ENCODE peak calls at places on chromosomes 3 and 15, in four cellular contexts. One of them, this sample, is unnamed.
A peak's percentile ranks its signal among the peaks of the same experiment; 100 is the strongest.

GRCh38 chr3:25455316-25456232 is 27.5 kb downstream of the RARB start:
- DNase-seq in GF-D8: no peak
- DNase-seq in activated T-cell treated with anti-CD3 and anti-CD28 coated beads, Interleukin-2, amount 50 U/mL, for 72 hours: no peak
- DNase-seq in Karpas-422: no peak
- DNase-seq in this sample: no peak

GRCh38 chr15:74208901-74209559 is 6.4 kb upstream of the STRA6 start:
- DNase-seq in GF-D8: no peak
- DNase-seq in activated T-cell treated with anti-CD3 and anti-CD28 coated beads, Interleukin-2, amount 50 U/mL, for 72 hours: no peak
- DNase-seq in Karpas-422: no peak
- DNase-seq in this sample: peak; percentile 84

GRCh38 chr15:71011503-71012155 is 103.6 kb upstream of the THSD4 start:
- DNase-seq in GF-D8: no peak
- DNase-seq in activated T-cell treated with anti-CD3 and anti-CD28 coated beads, Interleukin-2, amount 50 U/mL, for 72 hours: no peak
- DNase-seq in Karpas-422: peak; percentile 58
- DNase-seq in this sample: peak; percentile 61

GRCh38 chr3:171309906-171310359 is 150.3 kb downstream of the TNIK start:
- DNase-seq in GF-D8: no peak
- DNase-seq in activated T-cell treated with anti-CD3 and anti-CD28 coated beads, Interleukin-2, amount 50 U/mL, for 72 hours: no peak
- DNase-seq in Karpas-422: no peak
- DNase-seq in this sample: no peak

GRCh38 chr15:69342460-69343076 is 43.9 kb downstream of the PAQR5 start:
- DNase-seq in GF-D8: no peak
- DNase-seq in activated T-cell treated with anti-CD3 and anti-CD28 coated beads, Interleukin-2, amount 50 U/mL, for 72 hours: no peak
- DNase-seq in Karpas-422: no peak
- DNase-seq in this sample: peak; percentile 83

GRCh38 chr3:69058180-69058946 is 6.2 kb upstream of the TMF1 start:
- DNase-seq in GF-D8: peak; percentile 69
- DNase-seq in activated T-cell treated with anti-CD3 and anti-CD28 coated beads, Interleukin-2, amount 50 U/mL, for 72 hours: no peak
- DNase-seq in Karpas-422: peak; percentile 56
- DNase-seq in this sample: no peak

GRCh38 chr3:32443471-32443870 is 51.8 kb downstream of the CMTM7 start:
- DNase-seq in GF-D8: no peak
- DNase-seq in activated T-cell treated with anti-CD3 and anti-CD28 coated beads, Interleukin-2, amount 50 U/mL, for 72 hours: no peak
- DNase-seq in Karpas-422: no peak
- DNase-seq in this sample: no peak

GRCh38 chr3:140377644-140378043 is 300.2 kb upstream of the TRIM42 start:
- DNase-seq in GF-D8: no peak
- DNase-seq in activated T-cell treated with anti-CD3 and anti-CD28 coated beads, Interleukin-2, amount 50 U/mL, for 72 hours: no peak
- DNase-seq in Karpas-422: no peak
- DNase-seq in this sample: no peak

GRCh38 chr3:178778579-178778978 is 242.3 kb downstream of the KCNMB2 start:
- DNase-seq in GF-D8: no peak
- DNase-seq in activated T-cell treated with anti-CD3 and anti-CD28 coated beads, Interleukin-2, amount 50 U/mL, for 72 hours: no peak
- DNase-seq in Karpas-422: no peak
- DNase-seq in this sample: no peak

GRCh38 chr3:217948-218347 is 21.4 kb downstream of the CHL1 start:
- DNase-seq in GF-D8: no peak
- DNase-seq in activated T-cell treated with anti-CD3 and anti-CD28 coated beads, Interleukin-2, amount 50 U/mL, for 72 hours: no peak
- DNase-seq in Karpas-422: no peak
- DNase-seq in this sample: no peak

GRCh38 chr15:60582370-60583036 is 103.6 kb upstream of the ICE2 start:
- DNase-seq in GF-D8: no peak
- DNase-seq in activated T-cell treated with anti-CD3 and anti-CD28 coated beads, Interleukin-2, amount 50 U/mL, for 72 hours: peak; percentile 70
- DNase-seq in Karpas-422: no peak
- DNase-seq in this sample: no peak

GRCh38 chr3:48119495-48120193 is 68.6 kb downstream of the CDC25A start:
- DNase-seq in GF-D8: no peak
- DNase-seq in activated T-cell treated with anti-CD3 and anti-CD28 coated beads, Interleukin-2, amount 50 U/mL, for 72 hours: no peak
- DNase-seq in Karpas-422: no peak
- DNase-seq in this sample: no peak

GRCh38 chr15:31263751-31264533 is 62.7 kb upstream of the KLF13 start:
- DNase-seq in GF-D8: peak; percentile 71
- DNase-seq in activated T-cell treated with anti-CD3 and anti-CD28 coated beads, Interleukin-2, amount 50 U/mL, for 72 hours: peak; percentile 82
- DNase-seq in Karpas-422: peak; percentile 95
- DNase-seq in this sample: no peak

GRCh38 chr3:177419904-177420601 is 222.8 kb upstream of the TBL1XR1 start:
- DNase-seq in GF-D8: no peak
- DNase-seq in activated T-cell treated with anti-CD3 and anti-CD28 coated beads, Interleukin-2, amount 50 U/mL, for 72 hours: peak; percentile 38
- DNase-seq in Karpas-422: no peak
- DNase-seq in this sample: no peak

GRCh38 chr3:71537211-71537611 is 46.3 kb downstream of the FOXP1 start:
- DNase-seq in GF-D8: no peak
- DNase-seq in activated T-cell treated with anti-CD3 and anti-CD28 coated beads, Interleukin-2, amount 50 U/mL, for 72 hours: no peak
- DNase-seq in Karpas-422: no peak
- DNase-seq in this sample: no peak

GRCh38 chr3:193522473-193522872 is 32.2 kb downstream of the ATP13A4 start:
- DNase-seq in GF-D8: no peak
- DNase-seq in activated T-cell treated with anti-CD3 and anti-CD28 coated beads, Interleukin-2, amount 50 U/mL, for 72 hours: no peak
- DNase-seq in Karpas-422: no peak
- DNase-seq in this sample: no peak

GRCh38 chr3:13845806-13846205 is 34.1 kb downstream of the WNT7A start:
- DNase-seq in GF-D8: no peak
- DNase-seq in activated T-cell treated with anti-CD3 and anti-CD28 coated beads, Interleukin-2, amount 50 U/mL, for 72 hours: no peak
- DNase-seq in Karpas-422: no peak
- DNase-seq in this sample: no peak

GRCh38 chr15:69414702-69415161 is 583 bp downstream of the KIF23 start:
- DNase-seq in GF-D8: peak; percentile 27
- DNase-seq in activated T-cell treated with anti-CD3 and anti-CD28 coated beads, Interleukin-2, amount 50 U/mL, for 72 hours: peak; percentile 21
- DNase-seq in Karpas-422: peak; percentile 67
- DNase-seq in this sample: peak; percentile 56

GRCh38 chr15:40238481-40238926 is 359 bp upstream of the PAK6 start:
- DNase-seq in GF-D8: no peak
- DNase-seq in activated T-cell treated with anti-CD3 and anti-CD28 coated beads, Interleukin-2, amount 50 U/mL, for 72 hours: no peak
- DNase-seq in Karpas-422: no peak
- DNase-seq in this sample: no peak

GRCh38 chr15:55532944-55533343 is 24.9 kb upstream of the DNAAF4 start:
- DNase-seq in GF-D8: no peak
- DNase-seq in activated T-cell treated with anti-CD3 and anti-CD28 coated beads, Interleukin-2, amount 50 U/mL, for 72 hours: no peak
- DNase-seq in Karpas-422: peak; percentile 41
- DNase-seq in this sample: no peak

GRCh38 chr3:179646177-179646576 is 6.7 kb upstream of the USP13 start:
- DNase-seq in GF-D8: no peak
- DNase-seq in activated T-cell treated with anti-CD3 and anti-CD28 coated beads, Interleukin-2, amount 50 U/mL, for 72 hours: no peak
- DNase-seq in Karpas-422: no peak
- DNase-seq in this sample: no peak

GRCh38 chr3:169769287-169770181 is at the start of gene ACTRT3:
- DNase-seq in GF-D8: no peak
- DNase-seq in activated T-cell treated with anti-CD3 and anti-CD28 coated beads, Interleukin-2, amount 50 U/mL, for 72 hours: peak; percentile 74
- DNase-seq in Karpas-422: peak; percentile 86
- DNase-seq in this sample: peak; percentile 82

GRCh38 chr3:96813820-96814580 is 394 bp upstream of the EPHA6 start:
- DNase-seq in GF-D8: no peak
- DNase-seq in activated T-cell treated with anti-CD3 and anti-CD28 coated beads, Interleukin-2, amount 50 U/mL, for 72 hours: peak; percentile 6
- DNase-seq in Karpas-422: no peak
- DNase-seq in this sample: peak; percentile 74

GRCh38 chr3:194091141-194091540 is 44.8 kb upstream of the HES1 start:
- DNase-seq in GF-D8: no peak
- DNase-seq in activated T-cell treated with anti-CD3 and anti-CD28 coated beads, Interleukin-2, amount 50 U/mL, for 72 hours: no peak
- DNase-seq in Karpas-422: no peak
- DNase-seq in this sample: no peak

GRCh38 chr15:57595011-57595866 is 3.5 kb downstream of the MYZAP start:
- DNase-seq in GF-D8: peak; percentile 4
- DNase-seq in activated T-cell treated with anti-CD3 and anti-CD28 coated beads, Interleukin-2, amount 50 U/mL, for 72 hours: no peak
- DNase-seq in Karpas-422: no peak
- DNase-seq in this sample: no peak

GRCh38 chr3:169137943-169138342 is 525.6 kb downstream of the MECOM start:
- DNase-seq in GF-D8: no peak
- DNase-seq in activated T-cell treated with anti-CD3 and anti-CD28 coated beads, Interleukin-2, amount 50 U/mL, for 72 hours: no peak
- DNase-seq in Karpas-422: no peak
- DNase-seq in this sample: no peak

GRCh38 chr3:38349684-38350359 is 3.2 kb downstream of the XYLB start:
- DNase-seq in GF-D8: no peak
- DNase-seq in activated T-cell treated with anti-CD3 and anti-CD28 coated beads, Interleukin-2, amount 50 U/mL, for 72 hours: no peak
- DNase-seq in Karpas-422: no peak
- DNase-seq in this sample: peak; percentile 59

GRCh38 chr15:75597667-75598341 is 18.7 kb upstream of the PTPN9 start:
- DNase-seq in GF-D8: peak; percentile 24
- DNase-seq in activated T-cell treated with anti-CD3 and anti-CD28 coated beads, Interleukin-2, amount 50 U/mL, for 72 hours: peak; percentile 21
- DNase-seq in Karpas-422: peak; percentile 76
- DNase-seq in this sample: no peak

GRCh38 chr3:44013967-44014366 is 227.7 kb upstream of the TOPAZ1 start:
- DNase-seq in GF-D8: no peak
- DNase-seq in activated T-cell treated with anti-CD3 and anti-CD28 coated beads, Interleukin-2, amount 50 U/mL, for 72 hours: no peak
- DNase-seq in Karpas-422: no peak
- DNase-seq in this sample: no peak

GRCh38 chr3:131421301-131421700 is 39.7 kb downstream of the NUDT16 start:
- DNase-seq in GF-D8: no peak
- DNase-seq in activated T-cell treated with anti-CD3 and anti-CD28 coated beads, Interleukin-2, amount 50 U/mL, for 72 hours: no peak
- DNase-seq in Karpas-422: no peak
- DNase-seq in this sample: no peak

GRCh38 chr3:12870942-12871341 is 29.6 kb upstream of the RPL32 start:
- DNase-seq in GF-D8: no peak
- DNase-seq in activated T-cell treated with anti-CD3 and anti-CD28 coated beads, Interleukin-2, amount 50 U/mL, for 72 hours: peak; percentile 12
- DNase-seq in Karpas-422: peak; percentile 73
- DNase-seq in this sample: no peak

GRCh38 chr3:56025316-56025715 is 443.0 kb downstream of the ERC2 start:
- DNase-seq in GF-D8: no peak
- DNase-seq in activated T-cell treated with anti-CD3 and anti-CD28 coated beads, Interleukin-2, amount 50 U/mL, for 72 hours: no peak
- DNase-seq in Karpas-422: no peak
- DNase-seq in this sample: peak; percentile 54

GRCh38 chr3:6737223-6737994 is 123.5 kb upstream of the GRM7 start:
- DNase-seq in GF-D8: no peak
- DNase-seq in activated T-cell treated with anti-CD3 and anti-CD28 coated beads, Interleukin-2, amount 50 U/mL, for 72 hours: no peak
- DNase-seq in Karpas-422: no peak
- DNase-seq in this sample: no peak

GRCh38 chr3:135103913-135104312 is 308.9 kb downstream of the EPHB1 start:
- DNase-seq in GF-D8: no peak
- DNase-seq in activated T-cell treated with anti-CD3 and anti-CD28 coated beads, Interleukin-2, amount 50 U/mL, for 72 hours: no peak
- DNase-seq in Karpas-422: no peak
- DNase-seq in this sample: no peak

GRCh38 chr3:175255698-175256097 is 396.6 kb downstream of the NAALADL2 start:
- DNase-seq in GF-D8: no peak
- DNase-seq in activated T-cell treated with anti-CD3 and anti-CD28 coated beads, Interleukin-2, amount 50 U/mL, for 72 hours: no peak
- DNase-seq in Karpas-422: no peak
- DNase-seq in this sample: no peak

GRCh38 chr3:190059242-190059590 is 61.5 kb downstream of the P3H2 start:
- DNase-seq in GF-D8: no peak
- DNase-seq in activated T-cell treated with anti-CD3 and anti-CD28 coated beads, Interleukin-2, amount 50 U/mL, for 72 hours: no peak
- DNase-seq in Karpas-422: no peak
- DNase-seq in this sample: no peak

GRCh38 chr15:25939122-25939521 is 76.0 kb upstream of the ATP10A start:
- DNase-seq in GF-D8: no peak
- DNase-seq in activated T-cell treated with anti-CD3 and anti-CD28 coated beads, Interleukin-2, amount 50 U/mL, for 72 hours: no peak
- DNase-seq in Karpas-422: no peak
- DNase-seq in this sample: no peak

GRCh38 chr3:125121246-125122010 is 65.6 kb upstream of the HEG1 start:
- DNase-seq in GF-D8: no peak
- DNase-seq in activated T-cell treated with anti-CD3 and anti-CD28 coated beads, Interleukin-2, amount 50 U/mL, for 72 hours: peak; percentile 40
- DNase-seq in Karpas-422: peak; percentile 91
- DNase-seq in this sample: no peak

GRCh38 chr3:152236741-152237140 is 32.0 kb upstream of the MBNL1 start:
- DNase-seq in GF-D8: no peak
- DNase-seq in activated T-cell treated with anti-CD3 and anti-CD28 coated beads, Interleukin-2, amount 50 U/mL, for 72 hours: no peak
- DNase-seq in Karpas-422: no peak
- DNase-seq in this sample: no peak